ENCODE peak calls at places on chromosomes 11 and 22, in eight cellular contexts. O is AG09319; N is stimulated activated CD4-positive, alpha-beta T cell treated with anti-CD3 and anti-CD28 coated beads, TNF-alpha, amount 100 ng/mL, for 48 hours; P is SK-N-DZ; I is NCI-H2029; W is ovary; C is ACHN; U is AML-193. L is an unnamed sample.
A peak's percentile ranks its signal among the peaks of the same experiment; 100 is the strongest.

GRCh38 chr11:118916842-118917388 is 8.8 kb downstream of the BCL9L start:
- DNase-seq in O (peak; percentile 62), N (no peak), P (no peak), I (no peak), W (peak; percentile 80), C (no peak), U (no peak), L (no peak)

GRCh38 chr11:64305691-64306562 is 603 bp downstream of the ESRRA start:
- DNase-seq in O (no peak), N (no peak), P (peak; percentile 82), I (peak; percentile 61), W (peak; percentile 80), C (peak; percentile 53), U (peak; percentile 55), L (peak; percentile 78)

GRCh38 chr11:62976109-62976508 is 8.7 kb downstream of the SLC22A6 start:
- DNase-seq in O (no peak), N (no peak), P (peak; percentile 56), I (no peak), W (no peak), C (no peak), U (no peak), L (peak; percentile 8)

GRCh38 chr11:92226331-92227232 is 2.0 kb downstream of the FAT3 start:
- DNase-seq in O (no peak), N (no peak), P (peak; percentile 79), I (no peak), W (no peak), C (no peak), U (no peak), L (no peak)

GRCh38 chr11:18332302-18332701 is 9.9 kb downstream of the GTF2H1 start:
- DNase-seq in O (no peak), N (no peak), P (no peak), I (no peak), W (no peak), C (no peak), U (no peak), L (peak; percentile 12)

GRCh38 chr11:46391578-46392420 is at the start of gene CHRM4:
- DNase-seq in O (no peak), N (no peak), P (peak; percentile 82), I (peak; percentile 48), W (no peak), C (peak; percentile 78), U (no peak), L (no peak)

GRCh38 chr11:68038718-68039525 is at the start of gene TCIRG1:
- DNase-seq in O (peak; percentile 56), N (peak; percentile 41), P (peak; percentile 69), I (peak; percentile 46), W (peak; percentile 88), C (peak; percentile 86), U (peak; percentile 24), L (peak; percentile 84)

GRCh38 chr11:18720811-18721575 is 5.0 kb downstream of the IGSF22 start:
- DNase-seq in O (no peak), N (peak; percentile 52), P (peak; percentile 94), I (peak; percentile 60), W (peak; percentile 92), C (peak; percentile 76), U (no peak), L (peak; percentile 33)

GRCh38 chr11:36233226-36233625 is 56.0 kb downstream of the COMMD9 start:
- DNase-seq in O (no peak), N (no peak), P (no peak), I (no peak), W (no peak), C (no peak), U (no peak), L (no peak)

GRCh38 chr11:41437006-41437405 is 22.4 kb downstream of the LRRC4C start:
- DNase-seq in O (no peak), N (no peak), P (no peak), I (no peak), W (no peak), C (no peak), U (no peak), L (no peak)

GRCh38 chr11:76974179-76974891 is 59.9 kb upstream of the B3GNT6 start:
- DNase-seq in O (no peak), N (no peak), P (no peak), I (no peak), W (no peak), C (no peak), U (no peak), L (no peak)

GRCh38 chr11:46914363-46914762 is 4.0 kb downstream of the LRP4 start:
- DNase-seq in O (no peak), N (no peak), P (peak; percentile 40), I (no peak), W (no peak), C (peak; percentile 92), U (no peak), L (no peak)

GRCh38 chr11:105035262-105035620 is 297 bp upstream of the CASP1 start:
- DNase-seq in O (no peak), N (no peak), P (no peak), I (no peak), W (no peak), C (no peak), U (no peak), L (no peak)

GRCh38 chr11:121291319-121291718 is 1.3 kb upstream of the SC5D start:
- DNase-seq in O (no peak), N (no peak), P (no peak), I (no peak), W (no peak), C (no peak), U (no peak), L (no peak)

GRCh38 chr22:44023404-44024287 is 456 bp upstream of the PARVB start:
- DNase-seq in O (no peak), N (peak; percentile 17), P (no peak), I (no peak), W (peak; percentile 57), C (peak; percentile 55), U (peak; percentile 49), L (peak; percentile 74)

GRCh38 chr22:29269731-29270474 is 1.8 kb downstream of the EWSR1 start:
- DNase-seq in O (no peak), N (no peak), P (no peak), I (no peak), W (no peak), C (no peak), U (no peak), L (peak; percentile 24)